ENCODE peak calls at places on chromosomes 5 and 9, in ten cellular contexts. Z, U, P, O, G, N, K, E, X and Q are unnamed samples.

GRCh38 chr9:86563350-86563749 is 209.1 kb upstream of the TUT7 start:
- DNase-seq in Z (no peak), U (no peak), P (peak; percentile 47), O (peak; percentile 60), G (no peak), N (no peak), K (no peak), E (no peak), X (no peak), Q (peak; percentile 2)

GRCh38 chr5:93622240-93622885 is 39.3 kb downstream of the NR2F1 start:
- DNase-seq in Z (peak; percentile 71), U (peak; percentile 80), P (peak; percentile 43), O (peak; percentile 61), G (no peak), N (no peak), K (no peak), E (no peak), X (no peak), Q (peak; percentile 44)

GRCh38 chr9:83733739-83734138 is 26.0 kb upstream of the UBQLN1 start:
- DNase-seq in Z (no peak), U (no peak), P (no peak), O (no peak), G (no peak), N (no peak), K (no peak), E (no peak), X (no peak), Q (no peak)

GRCh38 chr9:5764130-5764868 is 68.6 kb downstream of the ERMP1 start:
- DNase-seq in Z (no peak), U (no peak), P (no peak), O (no peak), G (peak; percentile 94), N (no peak), K (no peak), E (no peak), X (no peak), Q (peak; percentile 18)

GRCh38 chr9:116566677-116567488 is 120.2 kb upstream of the TRIM32 start:
- DNase-seq in Z (peak; percentile 93), U (no peak), P (peak; percentile 57), O (peak; percentile 44), G (no peak), N (no peak), K (peak; percentile 45), E (no peak), X (peak; percentile 18), Q (no peak)

GRCh38 chr9:93129691-93130500 is 4.2 kb downstream of the NINJ1 start:
- DNase-seq in Z (no peak), U (no peak), P (no peak), O (no peak), G (no peak), N (no peak), K (no peak), E (peak; percentile 71), X (no peak), Q (no peak)

GRCh38 chr9:125444956-125445506 is 183.4 kb downstream of the GAPVD1 start:
- DNase-seq in Z (no peak), U (no peak), P (no peak), O (no peak), G (no peak), N (no peak), K (no peak), E (no peak), X (no peak), Q (no peak)

GRCh38 chr9:128633057-128633456 is 23.6 kb downstream of the DYNC2I2 start:
- DNase-seq in Z (no peak), U (no peak), P (no peak), O (no peak), G (no peak), N (no peak), K (no peak), E (no peak), X (no peak), Q (no peak)

GRCh38 chr5:116557669-116558271 is 16.9 kb downstream of the SEMA6A start:
- DNase-seq in Z (peak; percentile 33), U (peak; percentile 65), P (peak; percentile 38), O (peak; percentile 4), G (peak; percentile 27), N (no peak), K (peak; percentile 54), E (no peak), X (no peak), Q (peak; percentile 23)

GRCh38 chr9:71157731-71158130 is 36.3 kb upstream of the TRPM3 start:
- DNase-seq in Z (no peak), U (no peak), P (no peak), O (no peak), G (no peak), N (no peak), K (no peak), E (no peak), X (no peak), Q (no peak)

GRCh38 chr9:107969141-107969540 is 479.6 kb upstream of the KLF4 start:
- DNase-seq in Z (no peak), U (no peak), P (no peak), O (no peak), G (no peak), N (no peak), K (peak; percentile 57), E (no peak), X (no peak), Q (no peak)

GRCh38 chr5:79636981-79637733 is 24.9 kb downstream of the TENT2 start:
- DNase-seq in Z (no peak), U (no peak), P (no peak), O (no peak), G (no peak), N (no peak), K (no peak), E (no peak), X (no peak), Q (no peak)

GRCh38 chr9:7549261-7549660 is 250.3 kb downstream of the DMAC1 start:
- DNase-seq in Z (no peak), U (peak; percentile 69), P (no peak), O (no peak), G (peak; percentile 59), N (no peak), K (peak; percentile 38), E (peak; percentile 62), X (no peak), Q (peak; percentile 83)

GRCh38 chr5:24547127-24547526 is 97.7 kb downstream of the CDH10 start:
- DNase-seq in Z (no peak), U (no peak), P (no peak), O (no peak), G (no peak), N (no peak), K (no peak), E (no peak), X (no peak), Q (no peak)

GRCh38 chr5:73655521-73656160 is 29.6 kb downstream of the ARHGEF28 start:
- DNase-seq in Z (no peak), U (no peak), P (no peak), O (no peak), G (no peak), N (no peak), K (no peak), E (no peak), X (no peak), Q (no peak)

GRCh38 chr5:61332891-61333350 is 863 bp downstream of the ZSWIM6 start:
- DNase-seq in Z (peak; percentile 62), U (peak; percentile 30), P (peak; percentile 45), O (peak; percentile 69), G (no peak), N (no peak), K (peak; percentile 47), E (peak; percentile 83), X (no peak), Q (no peak)
- H3K4me3 ChIP-seq in Z (peak overlapping the region; percentile 95), U (peak overlapping the region; percentile 81), P (peak overlapping the region; percentile 95), O (peak overlapping the region; percentile 80), G (peak overlapping the region; percentile 90), N (peak overlapping the region; percentile 90), K (peak overlapping the region; percentile 94), E (peak overlapping the region; percentile 93), X (peak overlapping the region; percentile 83), Q (peak overlapping the region; percentile 41)

GRCh38 chr5:88677943-88678779 is 204.8 kb downstream of the MEF2C start:
- DNase-seq in Z (no peak), U (peak; percentile 73), P (no peak), O (no peak), G (no peak), N (no peak), K (no peak), E (peak; percentile 47), X (no peak), Q (no peak)

GRCh38 chr5:88675159-88675757 is 207.7 kb downstream of the MEF2C start:
- DNase-seq in Z (no peak), U (no peak), P (no peak), O (no peak), G (peak; percentile 68), N (no peak), K (no peak), E (no peak), X (no peak), Q (no peak)

GRCh38 chr5:88675758-88676636 is 207.0 kb downstream of the MEF2C start:
- DNase-seq in Z (peak; percentile 61), U (peak; percentile 96), P (no peak), O (peak; percentile 18), G (peak; percentile 95), N (no peak), K (peak; percentile 65), E (no peak), X (no peak), Q (peak; percentile 64)

GRCh38 chr5:88677502-88677901 is 205.5 kb downstream of the MEF2C start:
- DNase-seq in Z (no peak), U (no peak), P (no peak), O (no peak), G (no peak), N (no peak), K (no peak), E (no peak), X (no peak), Q (no peak)

GRCh38 chr5:88676637-88677481 is 206.1 kb downstream of the MEF2C start:
- DNase-seq in Z (no peak), U (no peak), P (no peak), O (no peak), G (no peak), N (no peak), K (no peak), E (no peak), X (no peak), Q (no peak)
- H3K4me3 ChIP-seq in Z (no peak overlapping the region), U (peak overlapping the region; percentile 60), P (no peak overlapping the region), O (no peak overlapping the region), G (peak overlapping the region; percentile 79), N (no peak overlapping the region), K (no peak overlapping the region), E (no peak overlapping the region), X (no peak overlapping the region), Q (peak overlapping the region; percentile 49)

GRCh38 chr9:136172412-136173079 is 32.4 kb downstream of the LHX3 start:
- DNase-seq in Z (no peak), U (peak; percentile 43), P (no peak), O (no peak), G (no peak), N (no peak), K (no peak), E (peak; percentile 20), X (no peak), Q (no peak)
- H3K4me3 ChIP-seq in Z (no peak overlapping the region), U (no peak overlapping the region), P (no peak overlapping the region), O (no peak overlapping the region), G (no peak overlapping the region), N (no peak overlapping the region), K (no peak overlapping the region), E (no peak overlapping the region), X (no peak overlapping the region), Q (no peak overlapping the region)

DNA sequence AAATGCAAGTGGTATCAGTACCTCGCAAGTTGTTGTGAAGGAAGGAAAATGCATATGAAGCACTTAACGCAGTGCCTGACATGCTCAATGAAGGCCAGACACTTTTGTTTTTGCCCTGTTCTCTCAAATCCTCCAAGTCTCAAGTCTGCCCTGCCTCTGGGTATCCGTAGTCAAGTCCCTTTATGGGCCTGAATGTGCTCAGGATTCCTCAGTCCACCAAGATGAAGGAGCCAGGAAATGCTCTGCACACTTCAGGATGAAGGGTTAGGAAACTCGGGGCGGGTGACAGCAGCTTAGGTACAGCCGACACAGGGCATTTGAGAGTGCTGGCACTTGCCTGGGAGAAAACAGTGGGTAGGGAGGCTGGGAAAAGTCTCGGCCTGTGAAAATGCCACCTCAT is 1.4 kb downstream of the ECSCR start:
- DNase-seq in Z (no peak), U (no peak), P (no peak), O (no peak), G (no peak), N (no peak), K (no peak), E (peak; percentile 42), X (no peak), Q (no peak)
- H3K4me3 ChIP-seq in Z (no peak overlapping the region), U (no peak overlapping the region), P (no peak overlapping the region), O (no peak overlapping the region), G (no peak overlapping the region), N (peak overlapping the region; percentile 26), K (no peak overlapping the region), E (peak overlapping the region; percentile 50), X (no peak overlapping the region), Q (no peak overlapping the region)